ENCODE peak calls at places on chromosome 3, in six cellular contexts. E is OCI-LY7, S is PC-3, B is GM23338, P is HCT116, Z is MM.1S. H is an unnamed sample.

GRCh38 chr3:170869240-170869592 is 779 bp downstream of the RPL22L1 start:
- DNase-seq in E (no peak), Z (peak), S (peak), B (no peak), P (no peak), H (no peak)

GRCh38 chr3:179765396-179765795 is 112.6 kb downstream of the USP13 start:
- DNase-seq in S (no peak), Z (no peak), B (no peak), E (no peak), P (no peak), H (no peak)

GRCh38 chr3:185959609-185960517 is 22.0 kb upstream of the TRA2B start:
- DNase-seq in B (no peak), P (no peak), S (peak), E (no peak), Z (no peak), H (no peak)

GRCh38 chr3:37864904-37865303 is 3.2 kb downstream of the CTDSPL start:
- DNase-seq in Z (peak), B (no peak), E (peak), S (peak), P (no peak), H (no peak)

GRCh38 chr3:10555263-10555662 is 49.9 kb upstream of the ATP2B2 start:
- DNase-seq in Z (no peak), B (no peak), P (no peak), E (no peak), S (no peak), H (peak)

GRCh38 chr3:62557983-62558382 is 184.6 kb upstream of the FEZF2 start:
- DNase-seq in P (no peak), B (no peak), E (no peak), Z (no peak), S (no peak), H (no peak)

GRCh38 chr3:42823351-42823750 is 14.1 kb downstream of the ACKR2 start:
- DNase-seq in E (no peak), S (no peak), Z (no peak), P (no peak), B (no peak), H (no peak)

GRCh38 chr3:172713316-172713715 is 2.4 kb upstream of the NCEH1 start:
- DNase-seq in B (no peak), E (no peak), S (no peak), Z (no peak), P (no peak), H (no peak)

GRCh38 chr3:71537211-71537611 is 46.3 kb downstream of the FOXP1 start:
- DNase-seq in B (no peak), Z (no peak), S (peak), P (peak), E (no peak), H (no peak)

GRCh38 chr3:45974686-45975085 is 20.9 kb downstream of the FYCO1 start:
- DNase-seq in B (no peak), Z (no peak), E (no peak), S (no peak), P (no peak), H (no peak)

GRCh38 chr3:4808637-4809036 is 170.6 kb upstream of the BHLHE40 start:
- DNase-seq in E (no peak), S (no peak), P (no peak), B (no peak), Z (no peak), H (no peak)

GRCh38 chr3:65919841-65920240 is 118.9 kb downstream of the MAGI1 start:
- DNase-seq in E (no peak), P (no peak), Z (no peak), S (no peak), B (no peak), H (no peak)

GRCh38 chr3:149547954-149548728 is 73.6 kb downstream of the TM4SF4 start:
- DNase-seq in Z (no peak), B (peak), S (peak), E (no peak), P (no peak), H (no peak)
- TF ChIP-seq EZH2phosphoT487 in Z (no peak), B (no peak), S (no peak), E (no peak), P (no peak), H (no peak)

DNA sequence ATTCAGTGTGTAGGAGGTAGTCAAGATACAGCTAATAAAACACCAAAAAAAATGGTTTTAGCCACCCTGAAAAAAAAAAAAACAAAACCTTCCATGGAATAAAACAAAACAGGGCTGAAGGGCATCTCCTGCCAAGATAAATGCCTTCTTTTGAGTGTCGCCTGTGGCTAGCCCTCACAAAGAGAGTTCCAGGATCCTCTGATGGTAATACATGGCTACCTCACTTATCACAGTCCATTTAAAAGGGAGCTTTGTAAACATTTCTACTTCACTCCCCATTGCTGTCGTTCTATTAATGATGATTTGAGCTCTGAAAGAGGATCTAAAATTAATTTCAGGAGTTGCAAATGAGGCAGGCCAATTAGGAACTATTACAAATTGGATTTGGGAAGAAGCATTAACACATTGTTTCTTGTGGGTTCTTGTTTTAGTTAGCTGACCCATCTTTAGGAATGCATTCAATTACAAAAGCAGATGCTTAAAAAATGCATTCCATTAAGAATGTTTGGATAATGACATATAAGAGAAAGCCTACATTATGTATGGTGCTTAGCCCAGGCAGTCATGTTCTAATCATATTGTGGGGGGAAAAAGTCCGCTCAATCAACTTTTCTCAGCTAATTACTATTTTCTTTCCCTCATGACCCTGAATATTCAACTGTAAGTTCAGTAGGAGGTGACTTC is 255.1 kb upstream of the WNT5A start:
- DNase-seq in B (no peak), S (no peak), E (no peak), P (no peak), Z (no peak), H (no peak)
- TF ChIP-seq EZH2phosphoT487 in B (no peak), S (no peak), E (no peak), P (no peak), Z (no peak), H (no peak)

DNA sequence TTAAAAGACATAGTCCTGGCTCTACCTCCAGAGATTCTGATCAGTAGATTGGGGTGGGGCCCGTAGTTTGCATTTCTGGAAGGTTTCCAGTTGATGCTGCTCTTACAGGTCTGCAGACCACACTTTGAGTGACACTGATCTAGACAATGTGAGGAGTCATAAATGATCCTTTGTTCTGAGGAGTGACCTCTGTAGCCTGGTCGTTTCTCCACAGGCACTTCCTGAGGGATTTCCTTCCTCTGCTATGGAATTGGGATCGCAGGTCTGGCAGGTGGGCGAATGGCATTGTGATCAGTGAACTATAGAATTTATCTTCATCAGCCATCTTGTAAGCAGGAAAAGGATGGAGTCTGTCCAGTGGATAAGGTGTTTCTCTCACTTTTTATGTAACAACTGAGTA is 5.5 kb downstream of the GFM1 start:
- DNase-seq in B (no peak), E (no peak), Z (no peak), P (no peak), S (peak), H (no peak)
- TF ChIP-seq EZH2phosphoT487 in B (no peak), E (no peak), Z (no peak), P (no peak), S (no peak), H (no peak)

DNA sequence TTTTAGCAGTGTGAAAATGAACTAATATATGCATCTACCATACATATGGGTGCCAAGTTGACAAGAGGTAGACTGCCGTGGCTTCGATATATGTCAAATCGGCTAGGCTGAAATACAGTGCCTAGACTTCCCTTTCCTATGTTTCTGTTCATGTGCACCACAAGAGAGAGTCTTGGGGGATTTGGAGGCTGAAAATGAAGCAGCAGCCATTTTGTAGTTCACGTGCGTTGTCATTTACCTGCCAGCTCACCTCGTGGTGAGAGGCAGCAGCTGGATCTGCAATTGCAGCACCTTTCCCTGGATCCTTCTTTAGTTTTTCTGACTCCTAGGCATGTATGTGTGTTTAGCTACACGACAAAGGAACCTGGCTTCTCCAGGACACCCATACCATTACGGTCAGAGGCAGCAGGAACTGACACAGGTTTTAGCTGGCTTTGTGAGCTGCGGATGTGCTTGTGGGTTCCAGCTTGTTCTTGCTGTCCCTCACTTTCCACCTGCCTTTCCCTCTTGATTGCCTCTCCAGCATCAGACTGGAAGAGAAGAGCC is 40.5 kb upstream of the SIAH2 start:
- DNase-seq in P (no peak), B (peak), Z (no peak), E (no peak), S (no peak), H (no peak)
- TF ChIP-seq EZH2phosphoT487 in P (no peak), B (no peak), Z (no peak), E (no peak), S (no peak), H (no peak)

GRCh38 chr3:175606650-175607318 is 747.6 kb downstream of the NAALADL2 start:
- DNase-seq in E (no peak), P (no peak), B (no peak), S (peak), Z (no peak), H (no peak)
- TF ChIP-seq EZH2phosphoT487 in E (no peak), P (no peak), B (no peak), S (no peak), Z (no peak), H (no peak)

GRCh38 chr3:56048333-56048732 is 419.9 kb downstream of the ERC2 start:
- DNase-seq in S (no peak), E (no peak), P (no peak), Z (no peak), B (no peak), H (no peak)

DNA sequence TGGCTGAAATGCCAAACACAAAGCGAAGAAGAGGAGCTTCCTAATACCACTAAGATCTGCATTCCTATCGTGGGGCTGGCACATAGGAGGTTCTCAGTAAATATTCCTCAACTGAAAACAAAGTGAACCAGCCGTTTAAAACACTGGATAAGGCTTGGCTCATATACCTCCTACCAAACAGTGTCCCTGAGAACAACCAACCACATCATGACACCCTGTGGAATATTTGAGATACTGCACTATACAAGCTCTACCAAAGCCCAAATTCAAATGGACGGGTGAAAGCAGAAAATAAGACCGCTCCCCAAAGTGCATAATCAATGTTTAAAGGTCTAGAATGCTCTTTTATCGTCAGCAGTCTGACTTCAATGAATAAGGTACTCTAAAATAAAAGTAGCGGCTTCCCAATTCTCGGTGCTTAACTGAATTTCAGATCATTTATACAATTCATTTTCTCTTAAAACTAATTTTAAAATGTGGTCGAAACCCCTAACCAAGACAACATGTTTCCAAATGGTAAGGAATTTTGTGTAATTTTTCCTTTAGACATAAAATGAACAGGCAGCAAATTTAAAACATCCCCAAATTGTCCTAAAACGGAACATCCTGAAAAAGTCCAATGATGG is 425.8 kb downstream of the ERC2 start:
- DNase-seq in B (peak), E (peak), S (peak), P (no peak), Z (peak), H (peak)
- TF ChIP-seq EZH2phosphoT487 in B (no peak), E (no peak), S (no peak), P (no peak), Z (no peak), H (no peak)

GRCh38 chr3:60755094-60755493 is 496.2 kb downstream of the FHIT start:
- DNase-seq in B (peak), E (no peak), S (peak), P (no peak), Z (no peak), H (peak)

GRCh38 chr3:60754617-60755016 is 496.6 kb downstream of the FHIT start:
- DNase-seq in S (no peak), P (no peak), E (no peak), B (no peak), Z (no peak), H (no peak)

GRCh38 chr3:60756231-60756630 is 495.0 kb downstream of the FHIT start:
- DNase-seq in P (no peak), E (no peak), Z (no peak), B (no peak), S (peak), H (no peak)

GRCh38 chr3:60756636-60757035 is 494.6 kb downstream of the FHIT start:
- DNase-seq in B (no peak), Z (no peak), P (no peak), E (no peak), S (no peak), H (peak)

DNA sequence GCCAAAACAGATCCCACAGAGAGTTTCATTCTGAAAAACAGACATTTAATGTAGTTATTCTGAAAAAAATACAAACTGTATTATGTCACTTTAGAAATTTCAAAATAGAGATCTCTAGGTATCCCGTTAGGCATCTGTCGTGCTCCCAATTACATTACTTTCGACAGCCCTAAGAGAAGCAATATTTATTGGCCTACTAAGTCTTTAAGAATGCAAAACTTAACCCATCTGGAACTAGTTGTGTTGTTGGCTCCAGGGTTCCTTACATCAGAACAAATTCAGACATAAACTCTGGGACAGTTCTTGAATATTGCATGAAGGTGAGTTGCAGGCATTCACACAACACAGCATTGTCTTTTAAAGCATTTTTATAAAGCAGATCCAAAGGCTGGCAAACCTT is 498.5 kb downstream of the FHIT start:
- DNase-seq in P (no peak), E (no peak), B (no peak), S (no peak), Z (no peak), H (no peak)
- TF ChIP-seq EZH2phosphoT487 in P (no peak), E (no peak), B (no peak), S (no peak), Z (no peak), H (no peak)

GRCh38 chr3:52568066-52568465 is 31.7 kb downstream of the UQCC5 start:
- DNase-seq in Z (no peak), P (no peak), B (no peak), E (no peak), S (no peak), H (no peak)
- TF ChIP-seq EZH2phosphoT487 in Z (no peak), P (no peak), B (no peak), E (no peak), S (no peak), H (no peak)

DNA sequence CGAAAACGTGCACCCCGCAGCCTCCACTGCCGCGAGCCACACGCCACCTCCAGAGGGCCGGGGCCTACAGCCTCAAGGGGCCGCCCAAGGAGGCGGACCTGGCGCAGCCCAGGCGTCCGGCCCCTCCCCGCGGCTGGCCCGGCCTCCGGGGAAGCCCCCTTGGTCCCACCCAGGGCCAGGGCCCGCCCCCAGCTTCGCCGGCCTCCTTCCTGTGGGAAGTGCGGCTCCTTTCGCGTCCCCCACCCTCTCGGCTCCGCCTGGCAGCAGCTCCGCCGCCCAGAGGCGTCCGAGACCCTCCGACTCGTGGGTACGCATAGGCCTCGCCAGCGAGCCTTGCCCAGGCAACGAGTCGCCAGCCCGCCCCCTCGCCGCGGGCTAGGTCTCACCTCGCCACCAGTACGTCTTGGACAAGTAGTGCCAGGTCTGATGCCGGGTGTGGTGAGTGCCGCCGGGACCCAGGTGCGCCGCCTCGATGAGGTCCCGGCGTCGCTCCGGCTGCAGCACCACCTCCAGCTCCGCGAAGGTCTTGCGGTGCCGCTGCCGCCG is 640 bp downstream of the ZBTB11 start:
- DNase-seq in P (peak), Z (peak), B (peak), S (peak), E (peak), H (peak)
- TF ChIP-seq EZH2phosphoT487 in P (no peak), Z (no peak), B (no peak), S (no peak), E (no peak), H (no peak)